ENCODE peak calls at places on chromosomes 3 and 15, in four cellular contexts. Z, W, Q and K are unnamed samples.

GRCh38 chr15:43776101-43776717 is 557 bp downstream of the ELL3 start:
- DNase-seq in Q (no peak), W (peak), Z (peak), K (no peak)

GRCh38 chr3:45592830-45593707 is 1.5 kb upstream of the LIMD1 start:
- DNase-seq in Z (peak), Q (peak), W (peak), K (peak)

GRCh38 chr3:112685435-112685834 is 44.5 kb upstream of the CCDC80 start:
- DNase-seq in Z (peak), W (no peak), Q (no peak), K (no peak)

GRCh38 chr15:33086500-33087141 is 107.9 kb downstream of the FMN1 start:
- DNase-seq in W (no peak), Z (peak), Q (peak), K (peak)

GRCh38 chr3:153330891-153331290 is 168.9 kb downstream of the RAP2B start:
- DNase-seq in W (no peak), Z (no peak), Q (no peak), K (no peak)

GRCh38 chr15:25176991-25177954 is 222.5 kb downstream of the SNRPN start:
- DNase-seq in Q (no peak), Z (no peak), W (peak), K (no peak)

GRCh38 chr3:127773752-127774395 is 48.4 kb downstream of the MGLL start:
- DNase-seq in Z (no peak), W (peak), Q (no peak), K (no peak)

GRCh38 chr15:96183020-96183926 is 147.2 kb upstream of the NR2F2 start:
- DNase-seq in Z (no peak), W (no peak), Q (peak), K (peak)

GRCh38 chr3:168865022-168865551 is 769.4 kb upstream of the GOLIM4 start:
- DNase-seq in Z (peak), W (no peak), Q (peak), K (no peak)

GRCh38 chr3:10926831-10927521 is 65.6 kb upstream of the SLC6A1 start:
- DNase-seq in W (no peak), Q (no peak), Z (no peak), K (no peak)

GRCh38 chr3:61172684-61173083 is 78.6 kb downstream of the FHIT start:
- DNase-seq in W (no peak), Z (peak), Q (no peak), K (peak)

GRCh38 chr3:58640700-58641372 is 25.7 kb downstream of the FAM3D start:
- DNase-seq in W (peak), Z (peak), Q (peak), K (peak)

GRCh38 chr3:107394502-107394901 is 17.3 kb downstream of the CCDC54 start:
- DNase-seq in Z (no peak), Q (no peak), W (no peak), K (no peak)

GRCh38 chr3:124774841-124775402 is 44.7 kb downstream of the UMPS start:
- DNase-seq in Q (no peak), W (peak), Z (no peak), K (no peak)

GRCh38 chr3:168341192-168341816 is 245.6 kb upstream of the GOLIM4 start:
- DNase-seq in W (no peak), Z (peak), Q (no peak), K (no peak)

GRCh38 chr15:58535894-58536293 is 104.1 kb downstream of the LIPC start:
- DNase-seq in Z (peak), Q (no peak), W (no peak), K (no peak)

GRCh38 chr15:77516076-77516475 is 95.4 kb downstream of the HMG20A start:
- DNase-seq in W (no peak), Z (no peak), Q (no peak), K (no peak)

GRCh38 chr3:183349421-183350157 is 78.8 kb downstream of the MCF2L2 start:
- DNase-seq in Z (peak), W (no peak), Q (no peak), K (no peak)